ENCODE peak calls at places on chromosomes 1 and 21, in six cellular contexts. Q is stomach, R is lower lobe of right lung, V is sigmoid colon, I is right atrium auricular region, B is neural progenitor cell. L is an unnamed sample. For H3K27me3 and H3K36me3, the result is how much of the 10 kb centered on the place peaks cover.

GRCh38 chr1:56901720-56902119 is 47.1 kb downstream of the C8A start:
- DNase-seq in Q (no peak), R (no peak), V (no peak), I (no peak), B (peak), L (no peak)

GRCh38 chr1:48610628-48611542 is 138.9 kb upstream of the SPATA6 start:
- DNase-seq in Q (peak), R (peak), V (peak), I (no peak), B (peak), L (peak)

GRCh38 chr1:181094813-181095212 is 6.3 kb downstream of the IER5 start:
- DNase-seq in Q (no peak), R (no peak), V (peak), I (no peak), B (peak), L (no peak)

GRCh38 chr1:35592991-35593769 is 20.1 kb downstream of the TFAP2E start:
- DNase-seq in Q (no peak), R (no peak), V (no peak), I (peak), B (no peak), L (no peak)

GRCh38 chr1:59384443-59384842 is 87.5 kb downstream of the FGGY start:
- DNase-seq in Q (no peak), R (no peak), V (no peak), I (no peak), B (no peak), L (no peak)

GRCh38 chr1:153577624-153578051 is 12.0 kb upstream of the S100A2 start:
- DNase-seq in Q (peak), R (peak), V (no peak), I (peak), B (no peak), L (no peak)

GRCh38 chr1:58841455-58841854 is 57.6 kb upstream of the JUN start:
- DNase-seq in Q (no peak), R (peak), V (no peak), I (no peak), B (peak), L (no peak)

GRCh38 chr1:196412326-196412725 is 195.9 kb downstream of the KCNT2 start:
- DNase-seq in Q (no peak), R (no peak), V (no peak), I (no peak), B (no peak), L (no peak)

GRCh38 chr1:86419277-86419903 is 4.6 kb upstream of the CLCA2 start:
- DNase-seq in Q (no peak), R (no peak), V (no peak), I (no peak), B (peak), L (peak)

GRCh38 chr1:31510853-31511789 is 65.2 kb upstream of the TINAGL1 start:
- DNase-seq in Q (no peak), R (no peak), V (no peak), I (no peak), B (no peak), L (no peak)

GRCh38 chr1:152757747-152758146 is at the start of gene KPRP:
- DNase-seq in Q (no peak), R (no peak), V (no peak), I (no peak), B (no peak), L (no peak)

GRCh38 chr1:56284933-56285332 is 294.4 kb downstream of the PLPP3 start:
- DNase-seq in Q (no peak), R (no peak), V (peak), I (no peak), B (peak), L (no peak)

GRCh38 chr1:203378529-203379271 is 27.8 kb upstream of the FMOD start:
- DNase-seq in Q (no peak), R (no peak), V (no peak), I (no peak), B (no peak), L (no peak)

GRCh38 chr21:45002381-45003204 is 62.8 kb downstream of the SLX9 start:
- DNase-seq in Q (no peak), R (peak), V (no peak), I (no peak), B (no peak), L (no peak)

GRCh38 chr1:17538428-17539130 is 919 bp upstream of the ARHGEF10L start:
- DNase-seq in Q (no peak), R (no peak), V (peak), I (peak), B (peak), L (peak)

GRCh38 chr1:2591581-2592261 is 5.1 kb downstream of the PRXL2B start:
- DNase-seq in Q (no peak), R (no peak), V (peak), I (no peak), B (no peak), L (no peak)

GRCh38 chr1:193219391-193219790 is 33.0 kb upstream of the B3GALT2 start:
- DNase-seq in Q (no peak), R (no peak), V (no peak), I (no peak), B (no peak), L (no peak)

GRCh38 chr1:208216062-208216461 is 28.1 kb downstream of the PLXNA2 start:
- DNase-seq in Q (no peak), R (no peak), V (no peak), I (no peak), B (no peak), L (no peak)

GRCh38 chr1:88646852-88647645 is 37.0 kb upstream of the PKN2 start:
- DNase-seq in Q (no peak), R (no peak), V (no peak), I (no peak), B (peak), L (no peak)

GRCh38 chr1:92877792-92878191 is 46.0 kb downstream of the RPL5 start:
- DNase-seq in Q (no peak), R (no peak), V (no peak), I (no peak), B (no peak), L (no peak)

GRCh38 chr1:25338188-25338981 is at the start of gene TMEM50A:
- DNase-seq in Q (peak), R (peak), V (peak), I (peak), B (peak), L (peak)

GRCh38 chr1:87902830-87903614 is 574.3 kb downstream of the LMO4 start:
- DNase-seq in Q (no peak), R (no peak), V (peak), I (no peak), B (peak), L (no peak)

DNA sequence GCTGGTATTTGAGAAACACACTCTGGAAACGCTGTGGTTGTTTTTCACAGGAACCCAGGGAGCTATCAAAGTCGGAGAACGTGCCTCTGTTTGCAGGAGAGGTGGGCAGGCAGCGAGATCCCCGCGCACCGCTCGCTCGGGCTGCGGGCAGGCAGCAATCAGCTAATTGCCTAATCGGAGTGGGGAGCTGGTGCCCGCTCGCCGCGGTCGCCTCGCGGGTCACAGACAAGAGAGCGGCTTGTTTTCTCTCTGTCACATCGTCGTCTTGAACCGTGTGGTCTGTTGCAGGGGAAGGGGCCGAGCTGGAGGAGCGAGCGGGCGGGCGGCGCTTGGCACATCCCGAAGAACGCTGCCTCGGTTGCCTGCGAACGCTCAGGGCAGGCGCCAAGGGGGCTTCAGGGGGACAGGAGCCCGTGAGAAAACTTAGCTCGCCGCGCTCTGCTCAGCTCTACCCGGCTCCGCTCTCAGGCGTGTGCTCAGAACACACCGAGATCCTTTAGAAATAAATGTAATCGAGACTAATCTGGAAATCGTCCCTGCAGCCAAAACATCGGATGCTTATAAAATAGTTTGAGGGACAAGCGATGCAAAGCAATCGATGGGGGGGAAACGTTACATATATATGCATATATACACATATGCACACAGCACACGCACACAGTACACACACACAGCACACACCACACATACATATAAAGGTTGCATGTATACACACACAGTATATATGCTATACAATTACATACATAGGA is 93.6 kb upstream of the SMYD2 start:
- DNase-seq in Q (no peak), R (no peak), V (no peak), I (no peak), B (peak), L (peak)
- H3K27me3 ChIP-seq in Q (under half), R (under half), V (under half), I (under half), B (half or more), L (under half)

DNA sequence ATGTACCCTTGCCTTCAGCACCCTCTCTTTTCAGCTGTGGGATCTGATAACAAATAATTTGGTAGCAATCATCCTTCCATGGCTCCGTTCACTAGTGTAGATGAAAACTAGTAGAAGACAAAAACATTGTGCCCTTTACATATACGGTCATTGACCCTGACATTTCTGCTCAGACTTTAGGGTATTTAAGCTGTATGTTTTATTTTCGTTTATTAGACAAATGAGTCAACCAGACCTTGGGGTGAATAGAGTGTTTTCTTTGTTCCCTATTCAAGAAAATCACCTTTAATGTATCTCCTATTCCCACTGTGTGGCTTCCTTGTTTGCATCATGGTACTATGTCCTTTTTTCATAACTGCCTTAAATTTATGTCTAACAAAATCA is 187.3 kb downstream of the VAV3 start:
- DNase-seq in Q (no peak), R (no peak), V (no peak), I (no peak), B (no peak), L (no peak)
- H3K36me3 ChIP-seq in Q (under half), R (under half), V (under half), I (under half), B (under half), L (under half)

GRCh38 chr1:209645574-209646452 is 6.4 kb downstream of the LAMB3 start:
- DNase-seq in Q (no peak), R (no peak), V (no peak), I (no peak), B (no peak), L (no peak)

GRCh38 chr1:209642817-209643216 is 9.4 kb downstream of the LAMB3 start:
- DNase-seq in Q (no peak), R (no peak), V (no peak), I (no peak), B (no peak), L (no peak)

GRCh38 chr1:209643295-209644020 is 8.8 kb downstream of the LAMB3 start:
- DNase-seq in Q (no peak), R (no peak), V (no peak), I (no peak), B (no peak), L (no peak)

GRCh38 chr1:209646558-209646957 is 5.7 kb downstream of the LAMB3 start:
- DNase-seq in Q (no peak), R (no peak), V (no peak), I (no peak), B (peak), L (no peak)

GRCh38 chr1:209641216-209642181 is 10.7 kb downstream of the LAMB3 start:
- DNase-seq in Q (no peak), R (peak), V (peak), I (peak), B (no peak), L (peak)
- H3K27ac ChIP-seq in Q (no peak), R (peak), V (peak), I (peak), B (no peak), L (peak)

DNA sequence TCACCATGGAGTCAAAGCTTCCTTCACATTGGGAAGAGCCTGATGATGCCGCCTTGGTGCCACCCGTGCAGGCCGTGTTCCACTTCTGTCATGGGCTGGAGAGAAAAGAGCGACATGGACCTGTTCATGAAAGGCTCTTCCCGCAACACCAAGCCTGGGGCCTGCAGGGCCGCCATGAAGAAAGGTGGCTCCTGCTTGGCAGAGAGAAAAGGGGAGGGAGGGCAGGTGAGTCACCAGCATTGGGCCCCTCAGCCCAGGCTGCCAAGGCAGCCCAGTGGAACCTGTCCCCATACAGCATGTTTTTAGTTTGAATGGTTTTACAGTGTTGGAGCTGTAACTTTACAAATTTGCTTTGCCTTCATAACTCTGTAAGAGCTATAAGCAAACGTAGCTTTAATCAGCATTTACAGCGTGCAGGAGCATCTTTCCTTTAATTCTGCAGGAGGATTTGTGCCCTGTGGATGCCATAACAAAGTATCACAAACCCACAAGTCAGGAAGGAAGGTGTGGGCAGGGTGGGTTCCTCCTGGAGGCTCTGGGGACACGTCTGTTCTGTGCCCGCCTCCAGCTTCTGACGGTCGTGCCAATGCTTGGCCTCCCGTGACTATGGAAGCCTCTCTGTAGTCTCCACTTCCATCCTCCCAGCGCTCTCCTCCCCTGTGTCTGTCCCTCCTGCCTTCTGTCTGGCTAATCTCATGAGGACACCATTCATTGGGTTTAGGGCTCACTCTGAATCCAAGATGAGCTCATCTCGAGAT is 49.1 kb downstream of the RIPK4 start:
- DNase-seq in Q (no peak), R (no peak), V (no peak), I (no peak), B (no peak), L (no peak)
- H3K27me3 ChIP-seq in Q (under half), R (under half), V (under half), I (under half), B (under half), L (under half)

DNA sequence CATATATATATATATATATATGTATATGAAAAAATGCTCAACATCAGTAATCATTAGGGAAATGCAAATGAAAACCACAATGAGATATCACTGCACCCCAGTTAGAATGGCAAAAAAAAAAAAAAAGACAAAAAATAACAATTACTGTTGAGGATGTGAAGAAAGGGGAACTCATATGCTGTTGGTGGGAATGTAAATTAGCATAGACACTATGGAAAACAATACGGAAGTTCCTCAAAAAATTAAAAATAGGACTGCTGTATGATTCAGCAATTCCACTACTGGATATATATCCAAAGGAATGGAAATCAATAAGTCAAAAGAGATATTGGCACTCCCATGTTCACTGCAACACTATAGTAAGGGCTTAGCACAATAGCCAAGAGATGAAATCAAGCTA is 41.5 kb upstream of the CTBS start:
- DNase-seq in Q (no peak), R (no peak), V (no peak), I (no peak), B (no peak), L (no peak)
- H3K36me3 ChIP-seq in Q (under half), R (under half), V (under half), I (under half), B (under half), L (under half)

GRCh38 chr1:215599418-215599817 is 32.3 kb downstream of the KCTD3 start:
- DNase-seq in Q (no peak), R (no peak), V (no peak), I (no peak), B (no peak), L (no peak)

GRCh38 chr1:215590779-215591491 is 23.8 kb downstream of the KCTD3 start:
- DNase-seq in Q (no peak), R (no peak), V (no peak), I (no peak), B (no peak), L (no peak)

GRCh38 chr1:215597961-215598360 is 30.9 kb downstream of the KCTD3 start:
- DNase-seq in Q (no peak), R (no peak), V (no peak), I (no peak), B (no peak), L (no peak)

GRCh38 chr1:215594640-215595039 is 27.5 kb downstream of the KCTD3 start:
- DNase-seq in Q (no peak), R (no peak), V (no peak), I (no peak), B (no peak), L (no peak)

GRCh38 chr1:215595231-215595630 is 28.1 kb downstream of the KCTD3 start:
- DNase-seq in Q (no peak), R (no peak), V (no peak), I (no peak), B (no peak), L (no peak)
- H3K27ac ChIP-seq in Q (no peak), R (no peak), V (no peak), I (no peak), B (no peak), L (no peak)

DNA sequence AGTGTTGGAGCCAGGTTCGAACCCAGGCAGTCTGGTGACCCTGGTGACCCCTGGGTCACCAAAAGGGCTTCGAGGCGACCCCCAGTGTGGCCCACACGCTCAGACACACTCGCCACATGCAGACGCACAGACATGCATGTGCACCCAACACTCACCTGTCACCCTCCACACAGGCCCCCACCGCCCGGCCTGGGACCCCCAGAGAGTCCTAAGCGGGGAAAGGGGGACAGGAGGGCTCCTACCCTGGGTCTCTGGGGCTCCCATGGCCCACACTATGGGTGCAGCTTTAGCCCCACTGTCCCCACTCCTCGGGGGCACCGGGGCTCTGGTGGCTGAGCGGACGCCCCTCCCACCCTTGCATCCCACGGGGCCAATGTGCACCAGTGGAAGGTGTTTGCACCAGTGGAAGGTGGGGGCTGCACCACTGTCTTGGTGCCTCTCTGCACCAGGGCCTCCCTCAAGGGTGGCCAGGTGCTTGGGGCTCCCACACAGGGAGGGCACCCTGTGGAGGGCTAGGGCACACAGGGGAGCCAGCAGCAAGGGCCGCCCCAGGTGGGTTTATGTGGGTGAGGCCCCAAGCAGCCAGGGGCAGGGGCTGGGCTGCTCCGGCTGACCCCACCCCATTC is 9.9 kb downstream of the CHD5 start:
- DNase-seq in Q (no peak), R (no peak), V (no peak), I (no peak), B (no peak), L (no peak)
- H3K27me3 ChIP-seq in Q (under half), R (half or more), V (under half), I (under half), B (under half), L (under half)

GRCh38 chr1:214637722-214638473 is 34.9 kb downstream of the CENPF start:
- DNase-seq in Q (no peak), R (no peak), V (no peak), I (no peak), B (peak), L (peak)
- H3K36me3 ChIP-seq in Q (under half), R (under half), V (under half), I (under half), B (half or more), L (under half)

DNA sequence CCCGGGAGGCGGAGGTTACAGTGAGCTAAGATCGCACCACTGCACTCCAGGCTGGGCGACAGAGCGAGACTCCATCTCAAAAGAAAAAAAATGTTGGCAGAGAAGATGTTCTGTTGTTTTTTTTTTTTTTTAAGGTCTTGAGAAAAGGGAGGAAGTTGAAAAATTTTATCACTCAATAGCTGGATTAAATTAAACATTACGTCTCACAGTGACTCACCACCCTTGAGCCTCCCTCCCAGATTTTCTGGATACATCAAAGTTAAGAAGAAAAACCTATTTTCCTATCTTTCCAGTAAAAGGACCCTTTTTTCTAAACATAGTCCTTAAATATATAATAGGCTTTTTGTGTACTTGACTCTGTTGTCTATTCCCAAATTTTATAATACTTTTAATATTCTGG is 35.5 kb downstream of the IFNAR1 start:
- DNase-seq in Q (no peak), R (no peak), V (no peak), I (peak), B (no peak), L (peak)
- H3K27ac ChIP-seq in Q (peak), R (no peak), V (peak), I (peak), B (no peak), L (peak)

DNA sequence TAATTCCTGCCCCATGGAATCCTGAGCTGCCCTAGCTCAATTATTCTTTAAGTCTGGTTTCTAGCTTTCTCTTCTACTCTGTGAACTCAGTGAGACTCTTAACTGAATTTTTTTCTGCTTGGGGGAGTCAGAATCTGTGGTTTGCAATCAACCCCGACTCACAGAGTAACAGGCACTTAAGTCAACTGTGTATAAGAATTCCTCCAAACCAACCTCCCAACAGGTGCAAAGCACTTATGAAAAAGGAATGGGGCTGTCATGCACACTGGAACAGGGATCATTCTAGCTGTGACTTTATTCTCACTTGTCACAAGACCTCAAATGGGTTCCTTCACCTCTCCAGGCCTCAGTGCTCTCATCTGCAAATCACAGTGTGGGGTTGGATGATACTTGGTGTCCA is 60.3 kb upstream of the SYT6 start:
- DNase-seq in Q (no peak), R (no peak), V (no peak), I (no peak), B (no peak), L (no peak)
- H3K27me3 ChIP-seq in Q (under half), R (under half), V (under half), I (under half), B (under half), L (under half)